ENCODE peak calls at places on chromosomes 13 and 19, in nine cellular contexts. O is AG04450, J is body of pancreas, Z is spleen, N is A549, L is neural progenitor cell, K is heart left ventricle, V is GM23338, S is MM.1S. H is an unnamed sample.
A peak's percentile ranks its signal among the peaks of the same experiment; 100 is the strongest.

GRCh38 chr13:80131204-80131603 is 209.7 kb downstream of the SPRY2 start:
- DNase-seq in O (no peak), J (peak; percentile 82), Z (no peak), N (peak; percentile 49), L (peak; percentile 67), K (peak; percentile 84), V (peak; percentile 60), S (no peak), H (peak; percentile 83)

GRCh38 chr19:33828266-33829075 is 31.8 kb downstream of the KCTD15 start:
- DNase-seq in O (no peak), J (no peak), Z (peak; percentile 30), N (no peak), L (no peak), K (no peak), V (no peak), S (no peak), H (no peak)

GRCh38 chr19:35040826-35041547 is 534 bp upstream of the HPN start:
- DNase-seq in O (no peak), J (peak; percentile 96), Z (peak; percentile 92), N (no peak), L (peak; percentile 70), K (peak; percentile 96), V (peak; percentile 93), S (no peak), H (peak; percentile 92)

GRCh38 chr13:106520205-106521004 is 15.1 kb downstream of the EFNB2 start:
- DNase-seq in O (no peak), J (no peak), Z (no peak), N (no peak), L (peak; percentile 52), K (no peak), V (peak; percentile 43), S (no peak), H (no peak)

GRCh38 chr19:58037927-58038687 is 4.3 kb downstream of the ZSCAN1 start:
- DNase-seq in O (no peak), J (no peak), Z (no peak), N (no peak), L (peak; percentile 69), K (no peak), V (peak; percentile 86), S (no peak), H (no peak)

GRCh38 chr19:20167020-20167644 is at the start of gene ZNF486:
- DNase-seq in O (peak; percentile 91), J (peak; percentile 99), Z (peak; percentile 93), N (no peak), L (peak; percentile 98), K (peak; percentile 98), V (peak; percentile 100), S (peak; percentile 72), H (peak; percentile 97)

GRCh38 chr13:72218966-72219365 is 352.0 kb upstream of the DACH1 start:
- DNase-seq in O (no peak), J (no peak), Z (no peak), N (no peak), L (no peak), K (no peak), V (no peak), S (peak; percentile 21), H (no peak)

GRCh38 chr19:19334989-19335344 is 14.3 kb downstream of the MAU2 start:
- DNase-seq in O (no peak), J (no peak), Z (no peak), N (no peak), L (no peak), K (no peak), V (no peak), S (no peak), H (no peak)

GRCh38 chr13:109331898-109332297 is 454.5 kb downstream of the IRS2 start:
- DNase-seq in O (no peak), J (no peak), Z (no peak), N (no peak), L (no peak), K (no peak), V (peak; percentile 17), S (peak; percentile 37), H (no peak)

GRCh38 chr19:14081797-14082674 is 3.5 kb downstream of the C19orf67 start:
- DNase-seq in O (no peak), J (peak; percentile 60), Z (no peak), N (no peak), L (peak; percentile 34), K (peak; percentile 56), V (no peak), S (no peak), H (peak; percentile 86)

GRCh38 chr19:16825312-16826168 is 3.7 kb upstream of the SIN3B start:
- DNase-seq in O (peak; percentile 51), J (peak; percentile 63), Z (no peak), N (no peak), L (peak; percentile 26), K (peak; percentile 76), V (peak; percentile 83), S (no peak), H (peak; percentile 78)

GRCh38 chr19:6242677-6243076 is 37.1 kb downstream of the MLLT1 start:
- DNase-seq in O (no peak), J (no peak), Z (peak; percentile 56), N (no peak), L (no peak), K (no peak), V (no peak), S (no peak), H (peak; percentile 66)

DNA sequence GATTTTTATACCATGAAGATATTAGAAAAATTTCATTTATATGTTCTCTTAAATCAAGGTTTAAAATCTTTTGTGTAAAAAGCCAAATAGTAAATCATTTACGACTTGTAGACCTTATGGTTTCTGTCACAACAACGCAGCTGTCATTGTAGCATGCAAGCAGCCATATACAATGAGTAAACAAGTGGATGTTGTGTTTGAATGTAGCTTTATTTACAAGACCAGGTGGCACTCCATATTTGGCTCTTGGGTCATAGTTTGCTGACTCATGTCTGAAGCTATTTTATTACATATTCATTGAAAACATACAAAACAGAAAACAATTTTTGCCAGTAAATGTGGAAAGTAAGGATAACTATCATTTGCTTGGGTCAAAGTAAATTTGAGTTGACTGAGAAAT is 930.8 kb downstream of the SLITRK5 start:
- DNase-seq in O (no peak), J (no peak), Z (no peak), N (no peak), L (no peak), K (no peak), V (no peak), S (no peak), H (no peak)
- H3K27ac ChIP-seq in O (no peak overlapping the region), J (no peak overlapping the region), Z (no peak overlapping the region), N (no peak overlapping the region), L (no peak overlapping the region), K (no peak overlapping the region), V (no peak overlapping the region), S (no peak overlapping the region), H (no peak overlapping the region)

DNA sequence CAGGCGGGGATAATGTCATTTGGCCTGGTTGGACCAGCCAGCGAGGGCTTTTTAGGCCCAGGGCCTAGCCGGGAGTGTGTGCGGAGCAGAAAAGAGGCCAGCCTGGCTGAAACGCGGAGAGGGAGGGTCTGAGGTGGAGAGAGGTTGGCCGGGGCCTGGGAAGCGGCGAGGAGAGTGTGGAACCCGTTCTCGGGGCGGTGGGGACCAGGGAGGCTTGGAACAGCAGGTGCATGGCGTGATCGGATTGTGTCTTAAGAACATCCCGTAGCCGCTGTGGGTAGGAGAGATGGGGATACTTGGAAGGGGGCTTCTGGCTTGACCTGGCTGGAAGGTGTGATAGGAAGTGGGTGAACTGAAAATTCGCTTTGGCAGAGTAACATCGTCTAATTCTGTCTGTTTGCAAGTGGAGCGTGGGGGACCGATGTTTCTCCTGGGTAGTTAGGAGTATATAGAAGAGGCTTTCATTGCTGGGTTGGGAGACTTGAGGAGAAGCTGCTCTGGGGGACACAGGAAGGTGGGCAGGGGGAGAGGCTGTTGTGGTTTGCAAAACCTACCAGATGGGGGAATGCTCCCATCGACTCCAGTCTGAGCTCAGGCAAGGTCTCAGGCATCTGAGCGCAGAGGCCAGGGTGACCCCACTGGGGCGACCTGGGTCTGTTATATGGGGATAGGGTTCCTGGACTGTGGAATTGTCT is 942 bp downstream of the CERS4 start:
- DNase-seq in O (no peak), J (no peak), Z (no peak), N (no peak), L (no peak), K (no peak), V (peak; percentile 38), S (no peak), H (no peak)
- H3K27ac ChIP-seq in O (no peak overlapping the region), J (peak overlapping the region; percentile 85), Z (peak overlapping the region; percentile 88), N (peak overlapping the region; percentile 75), L (peak overlapping the region; percentile 6), K (peak overlapping the region; percentile 90), V (peak overlapping the region; percentile 63), S (no peak overlapping the region), H (no peak overlapping the region)

GRCh38 chr19:852136-853013 is at the start of gene ELANE:
- DNase-seq in O (no peak), J (no peak), Z (peak; percentile 79), N (no peak), L (no peak), K (no peak), V (no peak), S (no peak), H (no peak)

GRCh38 chr19:850979-851335 is 1.1 kb upstream of the ELANE start:
- DNase-seq in O (no peak), J (no peak), Z (no peak), N (no peak), L (no peak), K (no peak), V (no peak), S (no peak), H (no peak)

GRCh38 chr19:848457-848921 is 3.6 kb upstream of the ELANE start:
- DNase-seq in O (no peak), J (no peak), Z (peak; percentile 42), N (no peak), L (no peak), K (no peak), V (no peak), S (no peak), H (no peak)

GRCh38 chr19:853014-853553 is 981 bp downstream of the ELANE start:
- DNase-seq in O (no peak), J (no peak), Z (no peak), N (no peak), L (no peak), K (no peak), V (no peak), S (no peak), H (no peak)

DNA sequence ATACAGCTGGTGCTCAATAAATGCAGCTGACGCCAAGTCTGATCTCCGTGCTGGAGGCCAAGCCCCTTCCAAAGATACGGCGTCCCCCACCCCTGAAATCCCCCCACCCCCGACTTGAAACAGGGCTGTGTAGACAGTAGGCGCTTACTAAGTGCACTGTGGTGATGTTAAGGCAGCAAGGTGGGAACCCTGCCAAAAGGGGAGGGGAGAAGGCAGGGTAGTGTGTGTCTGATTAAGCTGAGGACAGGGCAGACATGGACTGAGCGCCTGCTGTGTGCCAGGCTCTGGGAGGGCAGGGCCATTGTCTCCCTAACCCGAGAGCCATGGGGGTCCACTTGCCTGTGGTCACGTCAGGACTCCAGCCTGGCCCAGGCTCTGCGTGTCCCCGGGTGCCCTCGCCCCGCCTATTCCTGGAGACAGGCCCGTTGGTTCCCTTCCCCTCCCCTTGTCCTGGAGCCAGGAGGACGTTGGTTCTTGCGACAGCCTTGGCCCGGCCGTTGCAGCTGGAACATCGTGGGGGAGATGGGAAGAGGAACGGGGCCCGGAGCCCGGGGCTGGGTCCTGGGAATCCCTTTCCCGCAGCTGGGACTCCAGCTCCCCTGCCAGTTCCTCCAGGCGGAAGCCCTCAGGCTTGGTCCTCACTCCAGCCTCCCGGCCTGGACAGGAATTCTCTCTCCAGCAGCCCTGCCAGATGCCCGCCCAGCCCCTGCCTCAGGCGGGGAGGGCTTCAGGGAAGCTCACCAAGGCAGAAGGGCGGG is 1.7 kb upstream of the ELANE start:
- DNase-seq in O (peak; percentile 56), J (peak; percentile 91), Z (peak; percentile 81), N (peak; percentile 76), L (peak; percentile 51), K (peak; percentile 96), V (peak; percentile 65), S (no peak), H (peak; percentile 93)
- H3K27ac ChIP-seq in O (peak overlapping the region; percentile 82), J (peak overlapping the region; percentile 88), Z (peak overlapping the region; percentile 79), N (peak overlapping the region; percentile 89), L (no peak overlapping the region), K (peak overlapping the region; percentile 73), V (no peak overlapping the region), S (no peak overlapping the region), H (no peak overlapping the region)

GRCh38 chr13:95226051-95226450 is 75.2 kb downstream of the ABCC4 start:
- DNase-seq in O (no peak), J (no peak), Z (no peak), N (no peak), L (no peak), K (no peak), V (no peak), S (no peak), H (no peak)
- H3K27ac ChIP-seq in O (no peak overlapping the region), J (no peak overlapping the region), Z (no peak overlapping the region), N (no peak overlapping the region), L (no peak overlapping the region), K (no peak overlapping the region), V (no peak overlapping the region), S (no peak overlapping the region), H (no peak overlapping the region)